ENCODE peak calls at places on chromosomes 1 and 21, in six cellular contexts. T is NCI-H1436; F is GM20000; O is DMS153; X is iris pigment epithelial cell; A is stimulated activated CD8-positive, alpha-beta memory T cell treated with anti-CD3 and anti-CD28 coated beads, Interleukin-15, amount 100 ng/mL, for 24 hours. Y is an unnamed sample.

GRCh38 chr1:5374176-5374575 is 618.0 kb downstream of the NPHP4 start:
- DNase-seq in T (no peak), F (no peak), O (no peak), X (no peak), A (no peak), Y (no peak)

GRCh38 chr1:84434756-84435142 is 36.5 kb downstream of the DNASE2B start:
- DNase-seq in T (no peak), F (no peak), O (no peak), X (peak; percentile 18), A (no peak), Y (peak; percentile 36)

GRCh38 chr21:26522704-26523103 is 50.4 kb downstream of the CYYR1 start:
- DNase-seq in T (no peak), F (no peak), O (no peak), X (no peak), A (no peak), Y (no peak)

GRCh38 chr1:229101475-229101874 is 169.4 kb upstream of the RAB4A start:
- DNase-seq in T (no peak), F (no peak), O (no peak), X (no peak), A (no peak), Y (no peak)

GRCh38 chr1:5269901-5270300 is 615.5 kb downstream of the AJAP1 start:
- DNase-seq in T (no peak), F (no peak), O (no peak), X (no peak), A (no peak), Y (no peak)

GRCh38 chr1:66944330-66945274 is 19.8 kb downstream of the MIER1 start:
- DNase-seq in T (no peak), F (no peak), O (no peak), X (peak; percentile 88), A (no peak), Y (peak; percentile 90)

GRCh38 chr1:162822391-162823200 is 32.1 kb downstream of the HSD17B7 start:
- DNase-seq in T (peak; percentile 46), F (no peak), O (peak; percentile 54), X (no peak), A (no peak), Y (peak; percentile 9)

GRCh38 chr1:241822846-241823245 is 25.2 kb upstream of the EXO1 start:
- DNase-seq in T (no peak), F (no peak), O (no peak), X (no peak), A (no peak), Y (no peak)

GRCh38 chr1:64215576-64215975 is 12.2 kb downstream of the UBE2U start:
- DNase-seq in T (no peak), F (no peak), O (no peak), X (peak; percentile 31), A (no peak), Y (no peak)

GRCh38 chr21:36113647-36114428 is 21.0 kb upstream of the CBR3 start:
- DNase-seq in T (no peak), F (no peak), O (peak; percentile 75), X (no peak), A (no peak), Y (no peak)

GRCh38 chr1:229844675-229845074 is 218.6 kb downstream of the URB2 start:
- DNase-seq in T (no peak), F (no peak), O (peak; percentile 86), X (no peak), A (no peak), Y (no peak)